ENCODE peak calls at places on chromosomes 6 and 20, in eight cellular contexts. One of them, this sample, is unnamed.

GRCh38 chr20:63530788-63531160 is 6.4 kb downstream of the PTK6 start:
- DNase-seq in HCT116: no peak
- DNase-seq in HepG2: no peak
- DNase-seq in GM23338: no peak
- DNase-seq in SK-N-SH: peak
- DNase-seq in Panc1: no peak
- DNase-seq in A549: no peak
- DNase-seq in K562: no peak
- DNase-seq in this sample: no peak

GRCh38 chr6:170255426-170256125 is 35.3 kb downstream of the DLL1 start:
- DNase-seq in K562: no peak
- DNase-seq in Panc1: no peak
- DNase-seq in HCT116: no peak
- DNase-seq in A549: no peak
- DNase-seq in GM23338: no peak
- DNase-seq in SK-N-SH: peak
- DNase-seq in HepG2: no peak
- DNase-seq in this sample: no peak

GRCh38 chr20:32067234-32067821 is 15.3 kb downstream of the HCK start:
- DNase-seq in Panc1: no peak
- DNase-seq in A549: no peak
- DNase-seq in SK-N-SH: no peak
- DNase-seq in HepG2: no peak
- DNase-seq in K562: no peak
- DNase-seq in HCT116: no peak
- DNase-seq in GM23338: no peak
- DNase-seq in this sample: peak

GRCh38 chr20:47973519-47974233 is 188.4 kb upstream of the SULF2 start:
- DNase-seq in HCT116: no peak
- DNase-seq in Panc1: no peak
- DNase-seq in GM23338: peak
- DNase-seq in K562: no peak
- DNase-seq in A549: no peak
- DNase-seq in HepG2: peak
- DNase-seq in SK-N-SH: no peak
- DNase-seq in this sample: no peak

GRCh38 chr6:13355043-13355945 is 27.0 kb upstream of the TBC1D7 start:
- DNase-seq in HCT116: peak
- DNase-seq in HepG2: peak
- DNase-seq in SK-N-SH: no peak
- DNase-seq in K562: peak
- DNase-seq in Panc1: no peak
- DNase-seq in A549: no peak
- DNase-seq in GM23338: no peak
- DNase-seq in this sample: peak

GRCh38 chr6:33620584-33621395 is at the start of gene ITPR3:
- DNase-seq in A549: peak
- DNase-seq in HCT116: peak
- DNase-seq in K562: peak
- DNase-seq in SK-N-SH: peak
- DNase-seq in GM23338: peak
- DNase-seq in Panc1: no peak
- DNase-seq in HepG2: no peak
- DNase-seq in this sample: peak

GRCh38 chr6:158559338-158559894 is 475 bp upstream of the TMEM181 start:
- DNase-seq in HepG2: no peak
- DNase-seq in HCT116: no peak
- DNase-seq in SK-N-SH: no peak
- DNase-seq in Panc1: no peak
- DNase-seq in GM23338: no peak
- DNase-seq in K562: no peak
- DNase-seq in A549: no peak
- DNase-seq in this sample: no peak

GRCh38 chr6:6519028-6519427 is 69.5 kb upstream of the LY86 start:
- DNase-seq in SK-N-SH: no peak
- DNase-seq in A549: no peak
- DNase-seq in HepG2: no peak
- DNase-seq in K562: no peak
- DNase-seq in GM23338: no peak
- DNase-seq in Panc1: no peak
- DNase-seq in HCT116: no peak
- DNase-seq in this sample: no peak

GRCh38 chr6:131923356-131923755 is 27.8 kb downstream of the CCN2 start:
- DNase-seq in HepG2: peak
- DNase-seq in SK-N-SH: peak
- DNase-seq in HCT116: peak
- DNase-seq in GM23338: peak
- DNase-seq in Panc1: no peak
- DNase-seq in A549: no peak
- DNase-seq in K562: peak
- DNase-seq in this sample: peak

GRCh38 chr6:131379951-131380350 is 193.1 kb upstream of the ARG1 start:
- DNase-seq in K562: no peak
- DNase-seq in A549: no peak
- DNase-seq in GM23338: no peak
- DNase-seq in Panc1: no peak
- DNase-seq in SK-N-SH: no peak
- DNase-seq in HepG2: no peak
- DNase-seq in HCT116: no peak
- DNase-seq in this sample: no peak

GRCh38 chr6:143513410-143513809 is 1.9 kb upstream of the FUCA2 start:
- DNase-seq in HCT116: no peak
- DNase-seq in SK-N-SH: peak
- DNase-seq in GM23338: peak
- DNase-seq in HepG2: peak
- DNase-seq in A549: no peak
- DNase-seq in Panc1: no peak
- DNase-seq in K562: peak
- DNase-seq in this sample: no peak

GRCh38 chr6:22101163-22101562 is 195.7 kb downstream of the PRL start:
- DNase-seq in HCT116: no peak
- DNase-seq in K562: no peak
- DNase-seq in HepG2: no peak
- DNase-seq in SK-N-SH: no peak
- DNase-seq in GM23338: no peak
- DNase-seq in A549: no peak
- DNase-seq in Panc1: no peak
- DNase-seq in this sample: no peak

GRCh38 chr20:25517124-25517523 is 68.2 kb downstream of the NINL start:
- DNase-seq in SK-N-SH: no peak
- DNase-seq in K562: no peak
- DNase-seq in GM23338: no peak
- DNase-seq in Panc1: no peak
- DNase-seq in HCT116: no peak
- DNase-seq in HepG2: no peak
- DNase-seq in A549: no peak
- DNase-seq in this sample: no peak

GRCh38 chr6:125747589-125748533 is 1.6 kb upstream of the HEY2 start:
- DNase-seq in HepG2: no peak
- DNase-seq in SK-N-SH: peak
- DNase-seq in A549: no peak
- DNase-seq in GM23338: peak
- DNase-seq in Panc1: no peak
- DNase-seq in K562: peak
- DNase-seq in HCT116: no peak
- DNase-seq in this sample: no peak

GRCh38 chr20:64222273-64222672 is 33.3 kb upstream of the PCMTD2 start:
- DNase-seq in GM23338: no peak
- DNase-seq in SK-N-SH: no peak
- DNase-seq in K562: no peak
- DNase-seq in Panc1: no peak
- DNase-seq in HepG2: no peak
- DNase-seq in A549: no peak
- DNase-seq in HCT116: no peak
- DNase-seq in this sample: no peak

GRCh38 chr20:37932919-37933318 is 30.0 kb downstream of the VSTM2L start:
- DNase-seq in K562: no peak
- DNase-seq in HepG2: no peak
- DNase-seq in GM23338: no peak
- DNase-seq in SK-N-SH: no peak
- DNase-seq in Panc1: no peak
- DNase-seq in HCT116: no peak
- DNase-seq in A549: no peak
- DNase-seq in this sample: no peak

GRCh38 chr6:1080453-1081328 is 231.2 kb upstream of the FOXQ1 start:
- DNase-seq in SK-N-SH: no peak
- DNase-seq in GM23338: no peak
- DNase-seq in K562: no peak
- DNase-seq in HCT116: no peak
- DNase-seq in Panc1: no peak
- DNase-seq in A549: no peak
- DNase-seq in HepG2: no peak
- DNase-seq in this sample: no peak

GRCh38 chr6:25487012-25487411 is 165.0 kb upstream of the SCGN start:
- DNase-seq in GM23338: no peak
- DNase-seq in K562: no peak
- DNase-seq in SK-N-SH: no peak
- DNase-seq in A549: no peak
- DNase-seq in Panc1: no peak
- DNase-seq in HepG2: no peak
- DNase-seq in HCT116: no peak
- DNase-seq in this sample: no peak

GRCh38 chr6:139473239-139473701 is 98.8 kb upstream of the CITED2 start:
- DNase-seq in SK-N-SH: no peak
- DNase-seq in A549: no peak
- DNase-seq in HCT116: no peak
- DNase-seq in Panc1: no peak
- DNase-seq in GM23338: peak
- DNase-seq in K562: no peak
- DNase-seq in HepG2: no peak
- DNase-seq in this sample: no peak

GRCh38 chr20:61608275-61609085 is 356.4 kb downstream of the CDH4 start:
- DNase-seq in Panc1: no peak
- DNase-seq in SK-N-SH: no peak
- DNase-seq in A549: no peak
- DNase-seq in K562: peak
- DNase-seq in HCT116: no peak
- DNase-seq in GM23338: peak
- DNase-seq in HepG2: peak
- DNase-seq in this sample: no peak

GRCh38 chr20:16027710-16028109 is 545.5 kb downstream of the KIF16B start:
- DNase-seq in SK-N-SH: no peak
- DNase-seq in A549: no peak
- DNase-seq in Panc1: no peak
- DNase-seq in HepG2: no peak
- DNase-seq in K562: no peak
- DNase-seq in GM23338: peak
- DNase-seq in HCT116: no peak
- DNase-seq in this sample: no peak

GRCh38 chr6:78513856-78514255 is 353.5 kb upstream of the IRAK1BP1 start:
- DNase-seq in Panc1: no peak
- DNase-seq in A549: no peak
- DNase-seq in K562: no peak
- DNase-seq in GM23338: peak
- DNase-seq in HCT116: peak
- DNase-seq in SK-N-SH: peak
- DNase-seq in HepG2: no peak
- DNase-seq in this sample: no peak

GRCh38 chr20:46931699-46932098 is 37.1 kb downstream of the EYA2 start:
- DNase-seq in Panc1: no peak
- DNase-seq in HCT116: no peak
- DNase-seq in K562: no peak
- DNase-seq in HepG2: no peak
- DNase-seq in A549: no peak
- DNase-seq in SK-N-SH: no peak
- DNase-seq in GM23338: no peak
- DNase-seq in this sample: no peak

GRCh38 chr6:130189691-130190459 is 32.9 kb downstream of the SAMD3 start:
- DNase-seq in SK-N-SH: no peak
- DNase-seq in HCT116: no peak
- DNase-seq in HepG2: no peak
- DNase-seq in Panc1: no peak
- DNase-seq in GM23338: no peak
- DNase-seq in A549: no peak
- DNase-seq in K562: no peak
- DNase-seq in this sample: no peak
- TF ChIP-seq CTCF in SK-N-SH: no peak
- TF ChIP-seq CTCF in HCT116: no peak
- TF ChIP-seq CTCF in HepG2: no peak
- TF ChIP-seq CTCF in Panc1: no peak
- TF ChIP-seq CTCF in GM23338: no peak
- TF ChIP-seq CTCF in A549: no peak
- TF ChIP-seq CTCF in K562: no peak
- TF ChIP-seq CTCF in this sample: no peak

GRCh38 chr6:152146385-152146784 is 338.9 kb downstream of the ESR1 start:
- DNase-seq in GM23338: no peak
- DNase-seq in A549: no peak
- DNase-seq in HCT116: no peak
- DNase-seq in Panc1: no peak
- DNase-seq in K562: no peak
- DNase-seq in SK-N-SH: no peak
- DNase-seq in HepG2: no peak
- DNase-seq in this sample: no peak
- TF ChIP-seq REST in GM23338: no peak
- TF ChIP-seq REST in A549: no peak
- TF ChIP-seq REST in HCT116: no peak
- TF ChIP-seq REST in Panc1: no peak
- TF ChIP-seq REST in K562: no peak
- TF ChIP-seq REST in SK-N-SH: peak
- TF ChIP-seq REST in HepG2: no peak
- TF ChIP-seq REST in this sample: no peak

DNA sequence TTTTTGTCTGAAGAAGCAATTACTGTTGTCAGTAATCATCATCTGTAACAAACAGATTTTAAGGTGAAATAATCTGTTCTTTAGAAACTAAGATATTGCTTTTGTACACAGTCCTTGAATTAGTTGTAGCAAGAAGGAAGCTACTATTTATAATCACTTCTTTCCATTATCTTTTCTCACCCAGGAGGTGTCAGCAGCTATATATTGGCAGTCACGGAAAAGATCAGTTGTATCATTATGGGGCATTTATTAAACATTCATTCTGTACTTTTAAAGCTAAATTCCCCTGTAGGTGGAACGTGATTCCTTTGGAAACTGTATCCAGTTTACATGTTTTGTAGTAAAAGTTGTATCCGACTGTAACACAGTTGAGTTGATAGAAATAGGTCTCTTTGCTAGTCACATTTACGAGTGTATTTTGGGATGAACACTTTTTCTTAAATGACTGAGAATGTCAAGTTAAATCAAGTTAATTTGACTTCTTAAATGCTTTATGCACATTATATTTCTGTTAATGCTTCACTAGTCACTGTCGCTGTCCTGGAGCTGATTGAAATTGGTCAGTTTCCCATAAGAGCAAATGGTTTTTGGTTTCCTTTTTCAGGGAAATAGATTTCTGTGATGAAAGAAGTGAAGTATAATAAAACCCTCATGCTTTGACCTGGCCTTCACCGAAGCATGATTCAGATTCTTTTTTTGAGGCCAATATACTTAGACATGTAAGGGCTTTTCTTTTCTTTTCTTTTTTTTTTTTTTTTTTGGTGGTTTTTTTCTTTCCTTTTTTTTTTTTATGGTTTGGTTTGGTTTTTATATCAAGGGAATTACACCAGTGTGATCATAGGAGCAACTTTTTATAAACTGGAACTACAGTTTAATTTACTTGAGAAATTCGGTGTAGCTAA is 5.1 kb downstream of the QKI start:
- DNase-seq in HCT116: no peak
- DNase-seq in GM23338: no peak
- DNase-seq in HepG2: no peak
- DNase-seq in K562: no peak
- DNase-seq in SK-N-SH: no peak
- DNase-seq in Panc1: no peak
- DNase-seq in A549: no peak
- DNase-seq in this sample: no peak
- TF ChIP-seq CTCF in HCT116: no peak
- TF ChIP-seq CTCF in GM23338: no peak
- TF ChIP-seq CTCF in HepG2: no peak
- TF ChIP-seq CTCF in K562: no peak
- TF ChIP-seq CTCF in SK-N-SH: no peak
- TF ChIP-seq CTCF in Panc1: no peak
- TF ChIP-seq CTCF in A549: no peak
- TF ChIP-seq CTCF in this sample: no peak

GRCh38 chr20:36355469-36356171 is 49.5 kb downstream of the DLGAP4 start:
- DNase-seq in A549: no peak
- DNase-seq in Panc1: no peak
- DNase-seq in SK-N-SH: no peak
- DNase-seq in K562: peak
- DNase-seq in HepG2: no peak
- DNase-seq in HCT116: peak
- DNase-seq in GM23338: no peak
- DNase-seq in this sample: no peak
- TF ChIP-seq REST in A549: no peak
- TF ChIP-seq REST in Panc1: no peak
- TF ChIP-seq REST in SK-N-SH: no peak
- TF ChIP-seq REST in K562: no peak
- TF ChIP-seq REST in HepG2: no peak
- TF ChIP-seq REST in HCT116: no peak
- TF ChIP-seq REST in GM23338: no peak
- TF ChIP-seq REST in this sample: no peak

This sample was measured in HL-60.